ENCODE peak calls at places on chromosomes 2 and 18, in six cellular contexts. D is mucosa of descending colon, V is cardiac muscle cell, H is lung, A is stomach, T is heart right ventricle. P is an unnamed sample.

GRCh38 chr2:35846-36245 is 10.5 kb downstream of the FAM110C start:
- DNase-seq in D (peak), V (no peak), H (peak), A (peak), T (no peak), P (no peak)

GRCh38 chr2:134124047-134124753 is 129.7 kb upstream of the MGAT5 start:
- DNase-seq in D (peak), V (peak), H (no peak), A (peak), T (no peak), P (no peak)

GRCh38 chr2:112004246-112004645 is 50.8 kb upstream of the TMEM87B start:
- DNase-seq in D (peak), V (no peak), H (peak), A (peak), T (peak), P (no peak)

GRCh38 chr2:215624423-215624829 is 188.6 kb upstream of the FN1 start:
- DNase-seq in D (no peak), V (no peak), H (peak), A (no peak), T (no peak), P (peak)

GRCh38 chr2:26001743-26002341 is 19.5 kb upstream of the KIF3C start:
- DNase-seq in D (peak), V (no peak), H (peak), A (peak), T (peak), P (no peak)

GRCh38 chr18:3012306-3012919 is 531 bp downstream of the LPIN2 start:
- DNase-seq in D (peak), V (no peak), H (no peak), A (peak), T (peak), P (no peak)

GRCh38 chr18:55234366-55235093 is 275.3 kb upstream of the CCDC68 start:
- DNase-seq in D (peak), V (peak), H (peak), A (peak), T (peak), P (no peak)

GRCh38 chr2:207163815-207164747 is 1.7 kb downstream of the KLF7 start:
- DNase-seq in D (peak), V (peak), H (peak), A (peak), T (peak), P (peak)

GRCh38 chr2:95267458-95268207 is 6.6 kb upstream of the PROM2 start:
- DNase-seq in D (no peak), V (no peak), H (peak), A (no peak), T (no peak), P (peak)

GRCh38 chr2:112646791-112647720 is 1.3 kb downstream of the SLC20A1 start:
- DNase-seq in D (peak), V (peak), H (no peak), A (no peak), T (no peak), P (no peak)

GRCh38 chr18:33116376-33116775 is 324.1 kb downstream of the CCDC178 start:
- DNase-seq in D (peak), V (no peak), H (no peak), A (peak), T (no peak), P (no peak)

GRCh38 chr18:57918601-57919000 is 115.5 kb upstream of the ATP8B1 start:
- DNase-seq in D (no peak), V (no peak), H (no peak), A (no peak), T (no peak), P (no peak)

GRCh38 chr18:26685438-26686173 is 137.3 kb upstream of the KCTD1 start:
- DNase-seq in D (no peak), V (peak), H (peak), A (no peak), T (no peak), P (no peak)

GRCh38 chr2:191304939-191305875 is 60.0 kb downstream of the MYO1B start:
- DNase-seq in D (peak), V (no peak), H (no peak), A (no peak), T (peak), P (peak)

GRCh38 chr2:223511168-223511567 is 91.0 kb downstream of the SCG2 start:
- DNase-seq in D (no peak), V (no peak), H (no peak), A (no peak), T (no peak), P (no peak)

GRCh38 chr2:182426915-182427233 is at the start of gene PDE1A:
- DNase-seq in D (no peak), V (no peak), H (no peak), A (no peak), T (no peak), P (no peak)

GRCh38 chr2:67854103-67854502 is 208.7 kb downstream of the C1D start:
- DNase-seq in D (no peak), V (no peak), H (no peak), A (no peak), T (no peak), P (no peak)

GRCh38 chr2:61493523-61493942 is 22.6 kb upstream of the USP34 start:
- DNase-seq in D (peak), V (no peak), H (no peak), A (no peak), T (no peak), P (no peak)

GRCh38 chr2:109208071-109208950 is 79.3 kb downstream of the SH3RF3 start:
- DNase-seq in D (no peak), V (no peak), H (no peak), A (no peak), T (no peak), P (no peak)

GRCh38 chr2:110674620-110675555 is 3.0 kb downstream of the BUB1 start:
- DNase-seq in D (peak), V (peak), H (no peak), A (peak), T (no peak), P (no peak)

GRCh38 chr2:18703555-18703954 is 114.2 kb upstream of the NT5C1B start:
- DNase-seq in D (no peak), V (peak), H (no peak), A (no peak), T (no peak), P (no peak)

GRCh38 chr2:173033080-173033479 is 42.6 kb upstream of the MAP3K20 start:
- DNase-seq in D (no peak), V (no peak), H (no peak), A (no peak), T (no peak), P (no peak)

GRCh38 chr18:8489761-8490160 is 119.5 kb upstream of the RAB12 start:
- DNase-seq in D (no peak), V (no peak), H (no peak), A (no peak), T (no peak), P (no peak)

GRCh38 chr2:40343904-40344303 is 108.0 kb downstream of the SLC8A1 start:
- DNase-seq in D (no peak), V (no peak), H (no peak), A (no peak), T (no peak), P (no peak)

GRCh38 chr2:109129356-109129920 is 433 bp downstream of the SH3RF3 start:
- DNase-seq in D (no peak), V (peak), H (no peak), A (no peak), T (peak), P (no peak)

GRCh38 chr2:74843371-74844298 is 9.7 kb downstream of the HK2 start:
- DNase-seq in D (peak), V (no peak), H (no peak), A (no peak), T (no peak), P (no peak)

GRCh38 chr2:111616651-111617218 is 267.3 kb downstream of the ANAPC1 start:
- DNase-seq in D (no peak), V (no peak), H (no peak), A (no peak), T (no peak), P (no peak)

GRCh38 chr2:189580662-189581353 is at the start of gene SLC40A1:
- DNase-seq in D (peak), V (peak), H (peak), A (peak), T (peak), P (no peak)

GRCh38 chr18:50356036-50356945 is 18.6 kb upstream of the SKA1 start:
- DNase-seq in D (no peak), V (peak), H (no peak), A (no peak), T (no peak), P (no peak)

GRCh38 chr2:101751875-101752619 is 54.5 kb downstream of the MAP4K4 start:
- DNase-seq in D (no peak), V (no peak), H (no peak), A (no peak), T (no peak), P (no peak)

GRCh38 chr2:132670961-132671781 is 1.2 kb upstream of the LYPD1 start:
- DNase-seq in D (no peak), V (no peak), H (no peak), A (no peak), T (no peak), P (no peak)

GRCh38 chr2:121101093-121101715 is 183.8 kb downstream of the TFCP2L1 start:
- DNase-seq in D (no peak), V (no peak), H (no peak), A (no peak), T (no peak), P (no peak)

GRCh38 chr2:28407976-28408690 is 15.5 kb downstream of the FOSL2 start:
- DNase-seq in D (no peak), V (no peak), H (no peak), A (no peak), T (no peak), P (no peak)

GRCh38 chr2:176093145-176093888 is 796 bp downstream of the HOXD13 start:
- DNase-seq in D (no peak), V (no peak), H (no peak), A (peak), T (no peak), P (no peak)

GRCh38 chr2:174784316-174784715 is 20.0 kb upstream of the CHRNA1 start:
- DNase-seq in D (no peak), V (no peak), H (no peak), A (no peak), T (no peak), P (no peak)

GRCh38 chr2:195308163-195308562 is 348.9 kb upstream of the SLC39A10 start:
- DNase-seq in D (no peak), V (no peak), H (no peak), A (no peak), T (no peak), P (no peak)

GRCh38 chr2:195307751-195308150 is 349.3 kb upstream of the SLC39A10 start:
- DNase-seq in D (peak), V (no peak), H (no peak), A (no peak), T (no peak), P (no peak)

GRCh38 chr2:195304310-195304709 is 352.7 kb upstream of the SLC39A10 start:
- DNase-seq in D (no peak), V (no peak), H (no peak), A (no peak), T (no peak), P (no peak)
- TF ChIP-seq CTCF in D (no peak), V (no peak), H (no peak), A (no peak), T (no peak), P (no peak)

GRCh38 chr2:7269244-7269643 is 352.0 kb downstream of the RNF144A start:
- DNase-seq in D (no peak), V (no peak), H (no peak), A (no peak), T (no peak), P (no peak)

GRCh38 chr2:7269993-7270392 is 352.8 kb downstream of the RNF144A start:
- DNase-seq in D (no peak), V (no peak), H (no peak), A (no peak), T (no peak), P (no peak)

DNA sequence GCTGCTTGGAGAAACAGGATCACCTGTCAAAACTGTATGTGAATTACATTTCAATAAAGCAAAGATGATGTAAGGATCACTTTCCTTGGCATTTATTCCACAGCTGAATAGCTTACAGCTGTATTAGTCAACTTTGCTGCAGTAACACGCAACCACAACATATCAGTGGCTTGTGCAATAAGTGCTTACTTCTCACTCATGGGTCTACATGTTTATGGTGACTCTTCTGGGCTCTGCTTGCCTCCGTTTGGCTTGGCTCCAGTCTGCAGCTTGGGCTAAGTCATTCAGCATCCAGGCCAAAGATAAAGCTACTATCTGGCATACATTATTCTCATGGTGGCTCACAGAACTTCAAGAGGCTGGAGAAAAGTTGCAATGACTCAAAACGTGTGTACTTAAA is 355.0 kb downstream of the RNF144A start:
- DNase-seq in D (no peak), V (no peak), H (no peak), A (no peak), T (no peak), P (no peak)
- TF ChIP-seq CTCF in D (no peak), V (no peak), H (no peak), A (no peak), T (no peak), P (no peak)

GRCh38 chr18:46646468-46646867 is 10.6 kb downstream of the LOXHD1 start:
- DNase-seq in D (no peak), V (no peak), H (no peak), A (no peak), T (no peak), P (no peak)
- TF ChIP-seq CTCF in D (no peak), V (no peak), H (no peak), A (no peak), T (no peak), P (no peak)

DNA sequence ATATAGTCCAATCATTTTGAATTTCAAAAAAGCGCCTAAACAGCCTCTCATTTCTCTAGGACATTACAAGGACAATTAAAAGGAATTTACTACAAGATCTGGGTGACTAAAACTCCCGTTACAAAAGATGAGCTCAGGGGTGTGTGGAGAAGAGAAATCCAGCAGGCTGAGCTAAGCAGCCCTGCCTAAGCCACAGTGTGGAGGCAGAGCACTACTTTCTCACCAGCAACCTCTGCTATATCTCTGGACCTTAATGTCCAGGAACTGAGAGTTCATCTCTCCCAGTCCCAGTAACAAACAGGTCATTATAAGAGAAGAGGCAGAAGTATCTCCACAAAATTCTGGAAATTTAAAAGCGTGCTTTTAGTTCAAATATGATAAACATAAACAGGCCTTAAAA is 18.9 kb upstream of the ANKRD62 start:
- DNase-seq in D (no peak), V (peak), H (no peak), A (no peak), T (no peak), P (no peak)
- TF ChIP-seq CTCF in D (no peak), V (peak), H (no peak), A (no peak), T (peak), P (no peak)

GRCh38 chr2:10142640-10142965 is 20.1 kb downstream of the RRM2 start:
- DNase-seq in D (no peak), V (no peak), H (no peak), A (no peak), T (no peak), P (no peak)
- TF ChIP-seq CTCF in D (no peak), V (no peak), H (no peak), A (no peak), T (peak), P (no peak)

GRCh38 chr2:237625777-237626176 is 1.6 kb upstream of the LRRFIP1 start:
- DNase-seq in D (no peak), V (no peak), H (no peak), A (no peak), T (no peak), P (no peak)

GRCh38 chr2:237629188-237629534 is 1.8 kb downstream of the LRRFIP1 start:
- DNase-seq in D (no peak), V (peak), H (no peak), A (no peak), T (no peak), P (no peak)

GRCh38 chr2:237628482-237629187 is 1.2 kb downstream of the LRRFIP1 start:
- DNase-seq in D (no peak), V (no peak), H (no peak), A (peak), T (no peak), P (no peak)

GRCh38 chr2:237626813-237627451 is 455 bp upstream of the LRRFIP1 start:
- DNase-seq in D (peak), V (no peak), H (no peak), A (no peak), T (no peak), P (no peak)

GRCh38 chr2:237627463-237628321 is at the start of gene LRRFIP1:
- DNase-seq in D (peak), V (peak), H (no peak), A (peak), T (peak), P (no peak)
- TF ChIP-seq CTCF in D (no peak), V (no peak), H (no peak), A (no peak), T (peak), P (no peak)

GRCh38 chr2:227020416-227020815 is 143.6 kb downstream of the COL4A4 start:
- DNase-seq in D (no peak), V (no peak), H (no peak), A (no peak), T (no peak), P (no peak)

GRCh38 chr2:227029706-227030105 is 134.3 kb downstream of the COL4A4 start:
- DNase-seq in D (no peak), V (no peak), H (no peak), A (no peak), T (no peak), P (no peak)

GRCh38 chr2:227030789-227031188 is 133.2 kb downstream of the COL4A4 start:
- DNase-seq in D (no peak), V (no peak), H (no peak), A (no peak), T (no peak), P (no peak)

GRCh38 chr2:227031379-227031778 is 132.6 kb downstream of the COL4A4 start:
- DNase-seq in D (no peak), V (peak), H (no peak), A (no peak), T (no peak), P (no peak)

GRCh38 chr2:227025510-227025909 is 138.5 kb downstream of the COL4A4 start:
- DNase-seq in D (no peak), V (no peak), H (no peak), A (no peak), T (no peak), P (no peak)
- TF ChIP-seq CTCF in D (no peak), V (no peak), H (no peak), A (no peak), T (no peak), P (no peak)

GRCh38 chr2:56715670-56716069 is 531.9 kb downstream of the CCDC85A start:
- DNase-seq in D (no peak), V (no peak), H (no peak), A (no peak), T (no peak), P (no peak)
- TF ChIP-seq CTCF in D (no peak), V (no peak), H (no peak), A (no peak), T (no peak), P (no peak)

P was measured in vagina.